ENCODE peak calls at places on chromosomes 3 and 15, in seven cellular contexts. One of them, this sample, is unnamed.
A peak's percentile ranks its signal among the peaks of the same experiment; 100 is the strongest.

GRCh38 chr3:130839815-130840214 is 54.1 kb upstream of the ATP2C1 start:
- DNase-seq in HFFc6: no peak
- DNase-seq in adrenal gland: no peak
- DNase-seq in fibroblast of lung: no peak
- DNase-seq in fibroblast of mammary gland: no peak
- DNase-seq in PC-3: no peak
- DNase-seq in neural crest cell: no peak
- DNase-seq in this sample: no peak

GRCh38 chr15:60695713-60696522 is 217.0 kb upstream of the ICE2 start:
- DNase-seq in HFFc6: no peak
- DNase-seq in adrenal gland: peak; percentile 48
- DNase-seq in fibroblast of lung: no peak
- DNase-seq in fibroblast of mammary gland: peak; percentile 52
- DNase-seq in PC-3: no peak
- DNase-seq in neural crest cell: no peak
- DNase-seq in this sample: no peak

GRCh38 chr3:169657351-169658124 is 6.0 kb downstream of the MECOM start:
- DNase-seq in HFFc6: no peak
- DNase-seq in adrenal gland: no peak
- DNase-seq in fibroblast of lung: peak; percentile 30
- DNase-seq in fibroblast of mammary gland: no peak
- DNase-seq in PC-3: peak; percentile 76
- DNase-seq in neural crest cell: no peak
- DNase-seq in this sample: no peak

GRCh38 chr15:84681822-84682221 is 23.8 kb upstream of the NMB start:
- DNase-seq in HFFc6: no peak
- DNase-seq in adrenal gland: no peak
- DNase-seq in fibroblast of lung: no peak
- DNase-seq in fibroblast of mammary gland: peak; percentile 78
- DNase-seq in PC-3: no peak
- DNase-seq in neural crest cell: no peak
- DNase-seq in this sample: no peak

GRCh38 chr3:163601426-163601825 is 1476.9 kb downstream of the SI start:
- DNase-seq in HFFc6: no peak
- DNase-seq in adrenal gland: no peak
- DNase-seq in fibroblast of lung: no peak
- DNase-seq in fibroblast of mammary gland: no peak
- DNase-seq in PC-3: peak; percentile 63
- DNase-seq in neural crest cell: no peak
- DNase-seq in this sample: no peak

GRCh38 chr15:90203473-90203872 is 2.3 kb downstream of the SEMA4B start:
- DNase-seq in HFFc6: no peak
- DNase-seq in adrenal gland: no peak
- DNase-seq in fibroblast of lung: no peak
- DNase-seq in fibroblast of mammary gland: no peak
- DNase-seq in PC-3: no peak
- DNase-seq in neural crest cell: no peak
- DNase-seq in this sample: no peak

GRCh38 chr15:46126581-46126980 is 491.8 kb downstream of the SQOR start:
- DNase-seq in HFFc6: peak; percentile 51
- DNase-seq in adrenal gland: no peak
- DNase-seq in fibroblast of lung: no peak
- DNase-seq in fibroblast of mammary gland: no peak
- DNase-seq in PC-3: peak; percentile 78
- DNase-seq in neural crest cell: no peak
- DNase-seq in this sample: no peak

GRCh38 chr15:64985382-64986033 is 4.2 kb downstream of the SPG21 start:
- DNase-seq in HFFc6: peak; percentile 24
- DNase-seq in adrenal gland: no peak
- DNase-seq in fibroblast of lung: no peak
- DNase-seq in fibroblast of mammary gland: peak; percentile 34
- DNase-seq in PC-3: peak; percentile 64
- DNase-seq in neural crest cell: no peak
- DNase-seq in this sample: no peak

GRCh38 chr3:38458796-38459498 is 5.3 kb downstream of the ACVR2B start:
- DNase-seq in HFFc6: no peak
- DNase-seq in adrenal gland: peak; percentile 91
- DNase-seq in fibroblast of lung: peak; percentile 40
- DNase-seq in fibroblast of mammary gland: peak; percentile 67
- DNase-seq in PC-3: peak; percentile 66
- DNase-seq in neural crest cell: no peak
- DNase-seq in this sample: peak; percentile 71

GRCh38 chr3:67647390-67647878 is 7.0 kb downstream of the SUCLG2 start:
- DNase-seq in HFFc6: peak; percentile 99
- DNase-seq in adrenal gland: no peak
- DNase-seq in fibroblast of lung: peak; percentile 97
- DNase-seq in fibroblast of mammary gland: peak; percentile 100
- DNase-seq in PC-3: peak; percentile 88
- DNase-seq in neural crest cell: no peak
- DNase-seq in this sample: peak; percentile 46

GRCh38 chr3:169112153-169112892 is 551.2 kb downstream of the MECOM start:
- DNase-seq in HFFc6: peak; percentile 73
- DNase-seq in adrenal gland: no peak
- DNase-seq in fibroblast of lung: peak; percentile 62
- DNase-seq in fibroblast of mammary gland: peak; percentile 83
- DNase-seq in PC-3: peak; percentile 89
- DNase-seq in neural crest cell: no peak
- DNase-seq in this sample: no peak

GRCh38 chr3:191391873-191392808 is 61.8 kb upstream of the UTS2B start:
- DNase-seq in HFFc6: no peak
- DNase-seq in adrenal gland: no peak
- DNase-seq in fibroblast of lung: no peak
- DNase-seq in fibroblast of mammary gland: no peak
- DNase-seq in PC-3: no peak
- DNase-seq in neural crest cell: no peak
- DNase-seq in this sample: no peak

GRCh38 chr3:30704931-30705890 is 98.8 kb downstream of the TGFBR2 start:
- DNase-seq in HFFc6: no peak
- DNase-seq in adrenal gland: no peak
- DNase-seq in fibroblast of lung: no peak
- DNase-seq in fibroblast of mammary gland: no peak
- DNase-seq in PC-3: no peak
- DNase-seq in neural crest cell: no peak
- DNase-seq in this sample: no peak

GRCh38 chr3:60053518-60054265 is 1003.9 kb upstream of the CFAP20DC start:
- DNase-seq in HFFc6: no peak
- DNase-seq in adrenal gland: no peak
- DNase-seq in fibroblast of lung: peak; percentile 56
- DNase-seq in fibroblast of mammary gland: peak; percentile 38
- DNase-seq in PC-3: peak; percentile 18
- DNase-seq in neural crest cell: no peak
- DNase-seq in this sample: no peak

GRCh38 chr3:9280477-9281219 is 31.2 kb upstream of the SRGAP3 start:
- DNase-seq in HFFc6: no peak
- DNase-seq in adrenal gland: no peak
- DNase-seq in fibroblast of lung: no peak
- DNase-seq in fibroblast of mammary gland: peak; percentile 18
- DNase-seq in PC-3: no peak
- DNase-seq in neural crest cell: peak; percentile 18
- DNase-seq in this sample: no peak

GRCh38 chr3:177934001-177934891 is 602.0 kb upstream of the KCNMB2 start:
- DNase-seq in HFFc6: peak; percentile 68
- DNase-seq in adrenal gland: no peak
- DNase-seq in fibroblast of lung: peak; percentile 27
- DNase-seq in fibroblast of mammary gland: peak; percentile 71
- DNase-seq in PC-3: peak; percentile 21
- DNase-seq in neural crest cell: no peak
- DNase-seq in this sample: no peak

GRCh38 chr3:185552358-185552877 is at the start of gene LIPH:
- DNase-seq in HFFc6: peak; percentile 8
- DNase-seq in adrenal gland: no peak
- DNase-seq in fibroblast of lung: no peak
- DNase-seq in fibroblast of mammary gland: peak; percentile 49
- DNase-seq in PC-3: peak; percentile 75
- DNase-seq in neural crest cell: no peak
- DNase-seq in this sample: peak; percentile 82

GRCh38 chr3:160564949-160565441 is 376 bp downstream of the KPNA4 start:
- DNase-seq in HFFc6: peak; percentile 22
- DNase-seq in adrenal gland: peak; percentile 71
- DNase-seq in fibroblast of lung: peak; percentile 67
- DNase-seq in fibroblast of mammary gland: peak; percentile 49
- DNase-seq in PC-3: peak; percentile 52
- DNase-seq in neural crest cell: no peak
- DNase-seq in this sample: peak; percentile 76

GRCh38 chr15:90716317-90716975 is 700 bp upstream of the BLM start:
- DNase-seq in HFFc6: peak; percentile 10
- DNase-seq in adrenal gland: no peak
- DNase-seq in fibroblast of lung: peak; percentile 30
- DNase-seq in fibroblast of mammary gland: peak; percentile 20
- DNase-seq in PC-3: no peak
- DNase-seq in neural crest cell: no peak
- DNase-seq in this sample: no peak

GRCh38 chr3:128307029-128307633 is 153.8 kb downstream of the EEFSEC start:
- DNase-seq in HFFc6: no peak
- DNase-seq in adrenal gland: no peak
- DNase-seq in fibroblast of lung: no peak
- DNase-seq in fibroblast of mammary gland: no peak
- DNase-seq in PC-3: peak; percentile 7
- DNase-seq in neural crest cell: no peak
- DNase-seq in this sample: no peak

GRCh38 chr3:102224171-102224570 is 210.6 kb upstream of the ZPLD1 start:
- DNase-seq in HFFc6: no peak
- DNase-seq in adrenal gland: no peak
- DNase-seq in fibroblast of lung: peak; percentile 44
- DNase-seq in fibroblast of mammary gland: peak; percentile 42
- DNase-seq in PC-3: peak; percentile 70
- DNase-seq in neural crest cell: no peak
- DNase-seq in this sample: peak; percentile 15

GRCh38 chr15:83011271-83012037 is at the start of gene C15orf40:
- DNase-seq in HFFc6: peak; percentile 83
- DNase-seq in adrenal gland: peak; percentile 91
- DNase-seq in fibroblast of lung: peak; percentile 91
- DNase-seq in fibroblast of mammary gland: peak; percentile 87
- DNase-seq in PC-3: peak; percentile 90
- DNase-seq in neural crest cell: peak; percentile 76
- DNase-seq in this sample: peak; percentile 92
- TF ChIP-seq CTCF in HFFc6: peak; percentile 60
- TF ChIP-seq CTCF in adrenal gland: peak; percentile 38
- TF ChIP-seq CTCF in fibroblast of lung: peak; percentile 56
- TF ChIP-seq CTCF in fibroblast of mammary gland: peak; percentile 42
- TF ChIP-seq CTCF in PC-3: peak; percentile 72
- TF ChIP-seq CTCF in neural crest cell: peak; percentile 53
- TF ChIP-seq CTCF in this sample: peak; percentile 61

GRCh38 chr3:54951405-54951804 is 23.5 kb upstream of the LRTM1 start:
- DNase-seq in HFFc6: peak; percentile 87
- DNase-seq in adrenal gland: peak; percentile 92
- DNase-seq in fibroblast of lung: peak; percentile 90
- DNase-seq in fibroblast of mammary gland: peak; percentile 94
- DNase-seq in PC-3: peak; percentile 53
- DNase-seq in neural crest cell: peak; percentile 58
- DNase-seq in this sample: peak; percentile 51
- TF ChIP-seq CTCF in HFFc6: peak; percentile 90
- TF ChIP-seq CTCF in adrenal gland: peak; percentile 64
- TF ChIP-seq CTCF in fibroblast of lung: peak; percentile 79
- TF ChIP-seq CTCF in fibroblast of mammary gland: peak; percentile 82
- TF ChIP-seq CTCF in PC-3: peak; percentile 53
- TF ChIP-seq CTCF in neural crest cell: peak; percentile 61
- TF ChIP-seq CTCF in this sample: peak; percentile 53

DNA sequence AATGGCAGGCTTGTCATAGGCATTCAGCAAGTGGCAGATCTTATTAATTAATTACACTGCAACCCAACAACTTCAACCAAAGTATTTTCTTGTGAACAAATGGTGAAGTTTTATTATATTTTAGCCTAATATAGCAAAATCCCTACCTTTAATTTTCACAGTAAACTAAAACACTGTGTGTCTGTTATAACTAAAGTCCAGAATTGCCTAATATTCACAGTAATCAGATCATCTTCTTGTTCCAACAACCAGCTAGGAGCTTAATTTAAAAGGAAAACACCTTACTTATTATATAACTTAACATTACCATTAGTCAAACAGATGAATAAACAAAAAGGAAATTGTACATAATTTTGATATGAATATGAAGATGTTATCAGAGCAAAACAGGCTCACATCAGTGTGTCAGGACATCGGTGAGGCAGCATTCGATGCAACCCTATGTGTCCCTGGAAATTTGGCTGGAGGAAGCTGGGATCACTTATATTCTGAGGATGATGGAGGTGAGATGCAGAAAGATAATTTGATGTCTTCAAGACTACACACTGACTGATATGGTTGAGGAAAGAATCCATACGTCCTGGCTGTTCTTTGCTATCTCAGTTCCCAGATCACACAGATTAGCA is 189.3 kb upstream of the EIF1B start:
- DNase-seq in HFFc6: no peak
- DNase-seq in adrenal gland: no peak
- DNase-seq in fibroblast of lung: no peak
- DNase-seq in fibroblast of mammary gland: no peak
- DNase-seq in PC-3: no peak
- DNase-seq in neural crest cell: no peak
- DNase-seq in this sample: no peak
- TF ChIP-seq CTCF in HFFc6: no peak
- TF ChIP-seq CTCF in adrenal gland: no peak
- TF ChIP-seq CTCF in fibroblast of lung: no peak
- TF ChIP-seq CTCF in fibroblast of mammary gland: no peak
- TF ChIP-seq CTCF in PC-3: no peak
- TF ChIP-seq CTCF in neural crest cell: no peak
- TF ChIP-seq CTCF in this sample: no peak

DNA sequence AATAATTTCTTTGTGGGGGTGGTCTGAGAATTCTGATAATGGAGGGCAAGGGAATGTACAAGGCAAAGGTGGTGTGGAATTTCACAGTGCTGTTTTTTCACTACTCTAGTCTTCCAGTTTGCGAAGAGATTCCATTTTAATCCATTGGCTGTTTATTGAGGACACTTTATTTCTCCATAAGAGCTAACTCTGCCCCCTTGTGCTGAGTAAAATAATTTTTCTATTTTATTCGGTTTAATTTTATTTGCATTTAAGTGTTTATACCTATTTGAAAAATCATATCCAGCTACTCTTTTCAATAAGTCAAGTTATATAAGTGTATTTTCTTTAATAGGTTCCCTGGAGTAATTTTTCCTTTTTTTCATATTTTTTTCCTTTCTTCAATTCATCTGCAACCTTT is 840.1 kb downstream of the TUSC7 start:
- DNase-seq in HFFc6: no peak
- DNase-seq in adrenal gland: no peak
- DNase-seq in fibroblast of lung: peak; percentile 19
- DNase-seq in fibroblast of mammary gland: peak; percentile 18
- DNase-seq in PC-3: peak; percentile 13
- DNase-seq in neural crest cell: no peak
- DNase-seq in this sample: no peak
- TF ChIP-seq CTCF in HFFc6: peak; percentile 30
- TF ChIP-seq CTCF in adrenal gland: no peak
- TF ChIP-seq CTCF in fibroblast of lung: peak; percentile 17
- TF ChIP-seq CTCF in fibroblast of mammary gland: peak; percentile 34
- TF ChIP-seq CTCF in PC-3: peak; percentile 37
- TF ChIP-seq CTCF in neural crest cell: peak; percentile 33
- TF ChIP-seq CTCF in this sample: no peak